ENCODE peak calls at places on chromosomes 16 and 17, in ten cellular contexts. B is NCI-H1436; P is PC-3; C is neural crest cell; F is stimulated activated naive CD8-positive, alpha-beta T cell treated with anti-CD3 and anti-CD28 coated beads, Interleukin-15, Interleukin-2, amounts not matched to agents 100 U/mL and 50 U/mL, for 24 hours; E is activated CD4-positive, CD25-positive, alpha-beta regulatory T cell; K is NCI-H1105 treated with DMSO at 0.1 percent for 48 hours; V is dermis blood vessel endothelial cell; X is germinal center; I is NCI-H2227 treated with DMSO at 0.1 percent for 48 hours. L is an unnamed sample.

GRCh38 chr17:58002154-58002553 is 4.9 kb downstream of the SRSF1 start:
- DNase-seq in E (no peak), B (no peak), F (no peak), V (no peak), X (no peak), I (no peak), P (no peak), K (no peak), C (no peak), L (no peak)

GRCh38 chr17:73599599-73599998 is 44.6 kb downstream of the SDK2 start:
- DNase-seq in B (no peak), K (no peak), V (no peak), F (no peak), E (no peak), P (no peak), X (no peak), C (no peak), I (no peak), L (no peak)

GRCh38 chr16:80824623-80825364 is 20.4 kb upstream of the CDYL2 start:
- DNase-seq in E (no peak), X (peak; percentile 51), F (peak; percentile 33), V (peak; percentile 89), B (no peak), K (peak; percentile 40), C (peak; percentile 8), P (peak; percentile 76), I (peak; percentile 10), L (peak; percentile 46)

GRCh38 chr17:59618894-59619312 is 792 bp upstream of the CLTC start:
- DNase-seq in C (no peak), X (no peak), K (no peak), P (no peak), V (no peak), E (no peak), I (no peak), F (no peak), B (no peak), L (no peak)

GRCh38 chr17:45801386-45801785 is 17.3 kb downstream of the CRHR1 start:
- DNase-seq in C (no peak), E (no peak), K (no peak), F (no peak), I (no peak), V (no peak), B (no peak), X (no peak), P (no peak), L (no peak)

GRCh38 chr17:83151442-83152220 is 72.2 kb downstream of the METRNL start:
- DNase-seq in F (no peak), X (no peak), I (no peak), P (no peak), K (no peak), E (no peak), C (peak; percentile 32), V (no peak), B (no peak), L (no peak)

GRCh38 chr16:797120-797420 is 3.5 kb downstream of the GNG13 start:
- DNase-seq in X (no peak), E (no peak), C (no peak), K (no peak), I (no peak), P (peak; percentile 49), V (no peak), B (no peak), F (peak; percentile 41), L (peak; percentile 78)

GRCh38 chr17:7560172-7561027 is 1.3 kb upstream of the SENP3 start:
- DNase-seq in I (peak; percentile 42), F (peak; percentile 78), B (no peak), E (no peak), K (no peak), C (peak; percentile 76), V (peak; percentile 72), P (peak; percentile 56), X (peak; percentile 67), L (peak; percentile 55)

GRCh38 chr17:43679911-43680310 is 18.2 kb upstream of the MEOX1 start:
- DNase-seq in C (no peak), P (no peak), F (no peak), X (no peak), V (no peak), I (no peak), B (no peak), K (no peak), E (no peak), L (no peak)

GRCh38 chr16:79093554-79093967 is 507.0 kb downstream of the MAF start:
- DNase-seq in I (no peak), P (no peak), F (peak; percentile 63), B (no peak), K (no peak), X (peak; percentile 14), E (no peak), V (no peak), C (no peak), L (peak; percentile 10)

GRCh38 chr17:57707892-57708291 is 37.2 kb downstream of the CCDC182 start:
- DNase-seq in V (peak; percentile 5), I (peak; percentile 29), F (no peak), K (no peak), C (no peak), P (no peak), B (peak; percentile 35), E (no peak), X (no peak), L (no peak)

GRCh38 chr17:18261146-18261515 is 669 bp downstream of the MIEF2 start:
- DNase-seq in P (peak; percentile 79), E (no peak), K (no peak), B (no peak), V (peak; percentile 56), C (no peak), X (peak; percentile 53), F (peak; percentile 57), I (no peak), L (peak; percentile 47)

GRCh38 chr17:40562841-40563370 is 2.4 kb downstream of the CCR7 start:
- DNase-seq in B (no peak), K (no peak), V (no peak), C (no peak), I (no peak), F (peak; percentile 15), E (no peak), X (no peak), P (no peak), L (no peak)

GRCh38 chr16:5971924-5972323 is 874.3 kb upstream of the EEF2KMT start:
- DNase-seq in F (no peak), V (no peak), K (no peak), B (no peak), I (no peak), C (no peak), E (no peak), P (no peak), X (no peak), L (no peak)

GRCh38 chr17:50520483-50520882 is 12.1 kb upstream of the EPN3 start:
- DNase-seq in E (no peak), V (no peak), C (no peak), I (no peak), X (no peak), F (no peak), K (no peak), P (no peak), B (no peak), L (no peak)

GRCh38 chr17:47276868-47277267 is 23.2 kb downstream of the ITGB3 start:
- DNase-seq in F (no peak), V (peak; percentile 86), K (peak; percentile 22), E (no peak), C (no peak), B (peak; percentile 36), X (no peak), I (peak; percentile 67), P (peak; percentile 57), L (peak; percentile 26)

GRCh38 chr17:80486692-80487091 is 10.3 kb upstream of the NPTX1 start:
- DNase-seq in F (no peak), E (no peak), I (no peak), K (no peak), P (no peak), X (no peak), V (no peak), B (no peak), C (no peak), L (no peak)

GRCh38 chr16:88549671-88550643 is 20.2 kb upstream of the ZC3H18 start:
- DNase-seq in V (no peak), P (no peak), K (no peak), B (peak; percentile 6), C (no peak), I (no peak), X (no peak), E (no peak), F (no peak), L (no peak)

GRCh38 chr17:19460695-19461094 is 49.7 kb downstream of the RNF112 start:
- DNase-seq in E (no peak), P (no peak), K (no peak), V (peak; percentile 29), X (no peak), I (no peak), B (no peak), F (no peak), C (no peak), L (no peak)

GRCh38 chr17:39270923-39271322 is 45.2 kb upstream of the STAC2 start:
- DNase-seq in V (peak; percentile 54), B (peak; percentile 68), P (peak; percentile 22), I (no peak), K (no peak), F (no peak), C (no peak), E (no peak), X (no peak), L (no peak)

GRCh38 chr16:1548727-1549126 is 15.3 kb downstream of the TMEM204 start:
- DNase-seq in X (no peak), V (peak; percentile 78), E (no peak), K (no peak), I (no peak), P (no peak), C (no peak), F (no peak), B (no peak), L (no peak)

GRCh38 chr17:59124665-59125064 is 18.0 kb upstream of the TRIM37 start:
- DNase-seq in V (no peak), E (no peak), I (no peak), B (no peak), C (no peak), K (no peak), F (no peak), X (no peak), P (peak; percentile 22), L (no peak)

GRCh38 chr16:55100100-55100499 is 169.4 kb downstream of the IRX5 start:
- DNase-seq in C (no peak), X (no peak), V (no peak), B (no peak), P (no peak), F (no peak), I (no peak), K (no peak), E (no peak), L (no peak)

GRCh38 chr17:55187371-55187770 is 77.4 kb upstream of the HLF start:
- DNase-seq in I (no peak), B (no peak), E (no peak), V (peak; percentile 55), F (no peak), P (no peak), X (no peak), K (no peak), C (no peak), L (no peak)

GRCh38 chr17:60089097-60089844 is 10.6 kb upstream of the HEATR6 start:
- DNase-seq in K (no peak), I (no peak), E (no peak), X (peak; percentile 65), P (no peak), B (no peak), C (no peak), V (no peak), F (no peak), L (peak; percentile 21)

GRCh38 chr17:16877102-16877501 is 94.8 kb downstream of the TNFRSF13B start:
- DNase-seq in F (no peak), V (no peak), I (no peak), P (peak; percentile 11), X (no peak), K (no peak), B (no peak), C (no peak), E (no peak), L (no peak)

GRCh38 chr16:57677622-57678369 is 9.7 kb downstream of the ADGRG3 start:
- DNase-seq in E (no peak), V (no peak), F (no peak), I (no peak), K (no peak), B (no peak), C (no peak), X (no peak), P (peak; percentile 64), L (no peak)

GRCh38 chr16:67393111-67393789 is at the start of gene TPPP3:
- DNase-seq in K (no peak), B (peak; percentile 92), E (no peak), I (peak; percentile 78), X (peak; percentile 34), F (peak; percentile 68), P (no peak), C (peak; percentile 82), V (peak; percentile 84), L (peak; percentile 95)

L was measured in K562.